ENCODE peak calls at places on chromosome 4, in four cellular contexts. One of them, this sample, is unnamed.

GRCh38 chr4:117987464-117987863 is 46.8 kb upstream of the NDST3 start:
- DNase-seq in mucosa of gallbladder: no peak
- DNase-seq in kidney epithelial cell: no peak
- DNase-seq in HS-5: no peak
- DNase-seq in this sample: no peak

GRCh38 chr4:73800206-73800605 is 36.3 kb upstream of the CXCL6 start:
- DNase-seq in mucosa of gallbladder: no peak
- DNase-seq in kidney epithelial cell: no peak
- DNase-seq in HS-5: no peak
- DNase-seq in this sample: no peak

GRCh38 chr4:47543331-47543730 is 58.3 kb downstream of the ATP10D start:
- DNase-seq in mucosa of gallbladder: no peak
- DNase-seq in kidney epithelial cell: no peak
- DNase-seq in HS-5: no peak
- DNase-seq in this sample: no peak

GRCh38 chr4:177190995-177191568 is 118.6 kb upstream of the NEIL3 start:
- DNase-seq in mucosa of gallbladder: no peak
- DNase-seq in kidney epithelial cell: peak; percentile 32
- DNase-seq in HS-5: no peak
- DNase-seq in this sample: no peak

GRCh38 chr4:128284317-128284716 is 3.3 kb downstream of the PGRMC2 start:
- DNase-seq in mucosa of gallbladder: no peak
- DNase-seq in kidney epithelial cell: no peak
- DNase-seq in HS-5: no peak
- DNase-seq in this sample: no peak

GRCh38 chr4:113467581-113467980 is 294.0 kb downstream of the CAMK2D start:
- DNase-seq in mucosa of gallbladder: no peak
- DNase-seq in kidney epithelial cell: no peak
- DNase-seq in HS-5: peak; percentile 67
- DNase-seq in this sample: no peak

GRCh38 chr4:54400188-54400587 is 171.1 kb downstream of the PDGFRA start:
- DNase-seq in mucosa of gallbladder: no peak
- DNase-seq in kidney epithelial cell: no peak
- DNase-seq in HS-5: no peak
- DNase-seq in this sample: no peak

GRCh38 chr4:57405359-57405758 is 295.2 kb upstream of the IGFBP7 start:
- DNase-seq in mucosa of gallbladder: no peak
- DNase-seq in kidney epithelial cell: peak; percentile 37
- DNase-seq in HS-5: peak; percentile 68
- DNase-seq in this sample: no peak

GRCh38 chr4:25905371-25905770 is 8.6 kb upstream of the SMIM20 start:
- DNase-seq in mucosa of gallbladder: no peak
- DNase-seq in kidney epithelial cell: no peak
- DNase-seq in HS-5: no peak
- DNase-seq in this sample: no peak

GRCh38 chr4:26139310-26139924 is 181.4 kb upstream of the RBPJ start:
- DNase-seq in mucosa of gallbladder: no peak
- DNase-seq in kidney epithelial cell: no peak
- DNase-seq in HS-5: no peak
- DNase-seq in this sample: no peak

GRCh38 chr4:31370866-31371465 is 650.8 kb downstream of the PCDH7 start:
- DNase-seq in mucosa of gallbladder: no peak
- DNase-seq in kidney epithelial cell: no peak
- DNase-seq in HS-5: no peak
- DNase-seq in this sample: no peak

GRCh38 chr4:40749717-40750460 is at the start of gene NSUN7:
- DNase-seq in mucosa of gallbladder: peak; percentile 54
- DNase-seq in kidney epithelial cell: peak; percentile 28
- DNase-seq in HS-5: no peak
- DNase-seq in this sample: peak; percentile 48

This sample was measured in CD14-positive monocyte.